ENCODE peak calls at places on chromosomes 13 and 19, in nine cellular contexts. V is activated T-helper 9 cell treated with anti-CD3 and anti-CD28 coated beads, Interleukin-2, amount 50 U/mL, for 16 hours; Q is activated T-helper 1 cell treated with anti-CD3 and anti-CD28 coated beads, Interleukin-12 subunit alpha, Interleukin-12 subunit beta, Interleukin-2, Interleukin-4 antibody, amounts not matched to agents 30 ng/mL and 10 ng/mL and 1 ng/mL, durations not matched to agents 14 hours and 24 hours and 36 hours; D is NCI-H1930; U is activated CD4-positive, alpha-beta T cell treated with anti-CD3 and anti-CD28 coated beads for 1 hour; W is coronary artery; X is fibroblast of lung; S is myocyte; H is HuH-7. F is an unnamed sample.

GRCh38 chr19:8459520-8460260 is 14.9 kb downstream of the HNRNPM start:
- DNase-seq in U (no peak), S (peak; percentile 39), Q (no peak), V (no peak), W (no peak), H (no peak), D (no peak), X (peak; percentile 82), F (no peak)

GRCh38 chr13:30021611-30022010 is 171.2 kb upstream of the UBL3 start:
- DNase-seq in U (no peak), H (no peak), V (no peak), D (no peak), X (no peak), Q (no peak), W (no peak), S (no peak), F (no peak)

GRCh38 chr19:52297601-52298358 is 811 bp downstream of the ZNF480 start:
- DNase-seq in X (peak; percentile 6), U (no peak), D (no peak), Q (no peak), V (no peak), H (no peak), S (peak; percentile 34), W (no peak), F (peak; percentile 50)

GRCh38 chr13:29561918-29562317 is 33.6 kb downstream of the SLC7A1 start:
- DNase-seq in U (no peak), D (no peak), V (no peak), Q (no peak), H (no peak), X (no peak), W (no peak), S (peak; percentile 20), F (no peak)

GRCh38 chr19:52171321-52172169 is at the start of gene ZNF836:
- DNase-seq in S (peak; percentile 75), V (peak; percentile 83), W (peak; percentile 90), D (peak; percentile 73), X (peak; percentile 67), Q (peak; percentile 83), H (no peak), U (peak; percentile 87), F (peak; percentile 79)

GRCh38 chr19:10966809-10967208 is 6.0 kb downstream of the SMARCA4 start:
- DNase-seq in U (no peak), H (no peak), Q (no peak), X (no peak), S (no peak), W (no peak), D (no peak), V (no peak), F (no peak)

GRCh38 chr13:23468811-23469210 is 35.3 kb upstream of the SACS start:
- DNase-seq in H (no peak), V (no peak), X (no peak), W (no peak), S (no peak), Q (no peak), U (no peak), D (no peak), F (no peak)

GRCh38 chr19:10885241-10886169 is 14.2 kb downstream of the CARM1 start:
- DNase-seq in X (no peak), S (no peak), W (no peak), Q (no peak), U (no peak), D (no peak), H (no peak), V (no peak), F (no peak)

GRCh38 chr13:23671902-23672301 is 101.7 kb downstream of the TNFRSF19 start:
- DNase-seq in X (peak; percentile 77), V (no peak), D (no peak), W (no peak), Q (no peak), H (no peak), U (no peak), S (peak; percentile 43), F (no peak)

GRCh38 chr19:48698046-48698445 is 2.3 kb downstream of the FUT2 start:
- DNase-seq in W (no peak), H (no peak), S (peak; percentile 78), Q (no peak), U (no peak), D (no peak), X (peak; percentile 74), V (no peak), F (no peak)

GRCh38 chr19:45670670-45671453 is 2.8 kb downstream of the GIPR start:
- DNase-seq in D (peak; percentile 48), W (no peak), X (peak; percentile 14), U (no peak), S (peak; percentile 13), V (no peak), Q (peak; percentile 68), H (peak; percentile 92), F (no peak)

GRCh38 chr19:47231215-47232054 is 436 bp upstream of the BBC3 start:
- DNase-seq in U (peak; percentile 88), X (peak; percentile 91), H (peak; percentile 73), V (peak; percentile 90), D (peak; percentile 49), W (peak; percentile 93), Q (peak; percentile 93), S (peak; percentile 90), F (peak; percentile 92)

GRCh38 chr19:9850235-9850959 is 15.3 kb downstream of the PIN1 start:
- DNase-seq in X (no peak), S (no peak), V (no peak), H (no peak), U (no peak), W (no peak), Q (no peak), D (no peak), F (peak; percentile 91)

GRCh38 chr13:26378116-26378515 is 124.2 kb downstream of the CDK8 start:
- DNase-seq in Q (no peak), W (no peak), D (no peak), V (no peak), S (no peak), X (no peak), H (no peak), U (no peak), F (no peak)

GRCh38 chr13:50598338-50598737 is 245.2 kb downstream of the DLEU7 start:
- DNase-seq in Q (no peak), S (no peak), W (no peak), D (no peak), X (no peak), V (no peak), H (no peak), U (no peak), F (peak; percentile 17)

GRCh38 chr19:38635483-38636399 is 11.7 kb upstream of the ACTN4 start:
- DNase-seq in U (no peak), S (no peak), W (no peak), V (no peak), X (no peak), D (no peak), Q (no peak), H (no peak), F (no peak)

GRCh38 chr13:74132152-74132767 is 1.9 kb downstream of the KLF12 start:
- DNase-seq in X (peak; percentile 52), Q (no peak), V (peak; percentile 9), U (no peak), S (peak; percentile 31), W (no peak), H (no peak), D (no peak), F (no peak)

GRCh38 chr13:65679240-65679639 is 1550.9 kb downstream of the PCDH9 start:
- DNase-seq in Q (no peak), D (no peak), S (peak; percentile 72), V (no peak), U (no peak), H (no peak), X (peak; percentile 68), W (no peak), F (no peak)

GRCh38 chr13:27037571-27037970 is 134.0 kb downstream of the USP12 start:
- DNase-seq in X (no peak), H (no peak), Q (no peak), V (no peak), U (no peak), D (no peak), S (no peak), W (no peak), F (no peak)

GRCh38 chr19:16002380-16002779 is 53.6 kb downstream of the OR10H4 start:
- DNase-seq in X (no peak), Q (no peak), V (no peak), S (no peak), H (no peak), U (no peak), W (no peak), D (no peak), F (no peak)

GRCh38 chr19:31110331-31110730 is 238.9 kb downstream of the TSHZ3 start:
- DNase-seq in W (no peak), X (peak; percentile 36), V (no peak), D (no peak), Q (no peak), S (peak; percentile 68), U (no peak), H (no peak), F (peak; percentile 46)